ENCODE peak calls at places on chromosomes 12 and 14, in nine cellular contexts. Z is endothelial cell of umbilical vein, X is fibroblast of lung, O is mucosa of gallbladder, E is GM04504, R is WTC11, A is A673, K is left cardiac atrium, N is PC-3. Y is an unnamed sample.

GRCh38 chr12:50188280-50188781 is 21.2 kb upstream of the CERS5 start:
- DNase-seq in X (peak), N (no peak), Z (no peak), K (no peak), R (no peak), E (no peak), O (no peak), A (no peak), Y (no peak)

GRCh38 chr14:55333785-55334485 is 62.7 kb downstream of the FBXO34 start:
- DNase-seq in E (no peak), Z (peak), R (no peak), K (no peak), A (no peak), O (no peak), X (peak), N (peak), Y (no peak)

GRCh38 chr12:109115758-109116610 is at the start of gene ACACB:
- DNase-seq in R (no peak), X (no peak), Z (no peak), N (no peak), A (no peak), K (peak), E (no peak), O (peak), Y (peak)

GRCh38 chr14:76754586-76754985 is 6.7 kb upstream of the VASH1 start:
- DNase-seq in A (no peak), K (no peak), Z (no peak), E (no peak), N (no peak), O (no peak), X (no peak), R (no peak), Y (no peak)

GRCh38 chr12:3231399-3231876 is 154.3 kb downstream of the TSPAN9 start:
- DNase-seq in K (no peak), N (no peak), X (peak), E (no peak), R (peak), A (no peak), O (no peak), Z (no peak), Y (no peak)

GRCh38 chr12:60148831-60149230 is 553.0 kb downstream of the SLC16A7 start:
- DNase-seq in N (peak), K (no peak), O (no peak), E (peak), A (no peak), R (no peak), Z (peak), X (peak), Y (no peak)

GRCh38 chr12:40989785-40990184 is 198.3 kb upstream of the PDZRN4 start:
- DNase-seq in K (no peak), E (no peak), N (no peak), O (no peak), R (no peak), X (no peak), Z (no peak), A (no peak), Y (no peak)

GRCh38 chr12:97229036-97229435 is 233.6 kb upstream of the RMST start:
- DNase-seq in K (no peak), E (no peak), O (no peak), X (no peak), A (no peak), Z (peak), R (no peak), N (no peak), Y (no peak)

GRCh38 chr12:93080452-93080851 is 151.4 kb upstream of the EEA1 start:
- DNase-seq in O (no peak), E (no peak), A (no peak), K (no peak), X (no peak), N (no peak), Z (peak), R (peak), Y (no peak)

Y was measured in kidney.